ENCODE peak calls at places on chromosomes 1 and 21, in eight cellular contexts. G, P, J, R, B, M, W and F are unnamed samples.

GRCh38 chr1:47191940-47192457 is 2.2 kb upstream of the PDZK1IP1 start:
- DNase-seq in R (peak; percentile 14), M (no peak), B (no peak), J (no peak), G (no peak), P (no peak), W (no peak), F (no peak)

GRCh38 chr21:29265690-29266479 is 32.8 kb upstream of the BACH1 start:
- DNase-seq in P (no peak), R (no peak), M (no peak), W (no peak), B (no peak), G (no peak), J (no peak), F (no peak)

GRCh38 chr1:119276558-119276957 is 92.0 kb upstream of the HAO2 start:
- DNase-seq in J (no peak), M (no peak), P (no peak), B (no peak), G (no peak), W (no peak), R (no peak), F (no peak)

GRCh38 chr1:206890690-206891089 is 6.6 kb upstream of the IL24 start:
- DNase-seq in W (peak; percentile 75), B (peak; percentile 75), P (peak; percentile 59), R (no peak), M (no peak), J (no peak), G (no peak), F (peak; percentile 63)

GRCh38 chr1:231508941-231509340 is 19.5 kb upstream of the TSNAX start:
- DNase-seq in J (no peak), B (no peak), G (no peak), R (no peak), P (no peak), M (no peak), W (no peak), F (no peak)

GRCh38 chr1:56284933-56285332 is 294.4 kb downstream of the PLPP3 start:
- DNase-seq in P (peak; percentile 77), R (peak; percentile 65), J (no peak), M (no peak), G (no peak), W (no peak), B (no peak), F (no peak)

GRCh38 chr1:21544095-21544494 is 34.9 kb downstream of the ALPL start:
- DNase-seq in W (no peak), G (no peak), J (no peak), R (no peak), P (no peak), M (no peak), B (no peak), F (no peak)

GRCh38 chr21:38479641-38480515 is 18.4 kb downstream of the ERG start:
- DNase-seq in R (no peak), P (no peak), J (no peak), M (no peak), W (no peak), B (no peak), G (no peak), F (no peak)

GRCh38 chr1:9736241-9736640 is 84.7 kb downstream of the PIK3CD start:
- DNase-seq in R (peak; percentile 21), B (no peak), M (no peak), W (no peak), J (no peak), P (no peak), G (no peak), F (no peak)

GRCh38 chr1:44587796-44588460 is 86.4 kb downstream of the TMEM53 start:
- DNase-seq in G (no peak), J (no peak), R (no peak), W (no peak), P (no peak), B (no peak), M (no peak), F (no peak)

GRCh38 chr1:65827346-65827745 is 34.7 kb downstream of the PDE4B start:
- DNase-seq in B (no peak), M (no peak), J (no peak), W (no peak), G (no peak), P (no peak), R (no peak), F (no peak)

GRCh38 chr1:212141404-212141803 is 105.9 kb downstream of the DTL start:
- DNase-seq in M (no peak), W (no peak), R (no peak), G (no peak), J (no peak), P (no peak), B (no peak), F (no peak)

GRCh38 chr1:183936791-183937190 is 100.7 kb downstream of the COLGALT2 start:
- DNase-seq in M (no peak), P (no peak), B (no peak), W (no peak), R (no peak), G (no peak), J (no peak), F (no peak)

GRCh38 chr1:175015243-175015642 is 8.0 kb downstream of the MRPS14 start:
- DNase-seq in B (no peak), J (no peak), G (no peak), M (no peak), R (no peak), W (no peak), P (no peak), F (no peak)

GRCh38 chr1:235127774-235128452 is 724 bp downstream of the TOMM20 start:
- DNase-seq in R (no peak), J (no peak), B (no peak), M (no peak), G (no peak), W (no peak), P (no peak), F (no peak)

GRCh38 chr1:17333081-17333480 is 25.1 kb downstream of the PADI4 start:
- DNase-seq in B (no peak), M (no peak), W (no peak), J (no peak), P (no peak), R (no peak), G (no peak), F (no peak)

GRCh38 chr1:100578201-100578600 is 40.3 kb downstream of the GPR88 start:
- DNase-seq in M (no peak), B (no peak), R (no peak), J (no peak), P (no peak), W (no peak), G (no peak), F (no peak)

GRCh38 chr1:11845641-11846335 is 1.8 kb downstream of the NPPA start:
- DNase-seq in R (no peak), G (no peak), W (no peak), J (no peak), M (no peak), P (no peak), B (no peak), F (no peak)

GRCh38 chr1:85623061-85623471 is 42.5 kb downstream of the CCN1 start:
- DNase-seq in J (no peak), R (no peak), P (no peak), W (no peak), G (no peak), B (no peak), M (no peak), F (no peak)

GRCh38 chr1:100989306-100990077 is 36.1 kb downstream of the DPH5 start:
- DNase-seq in R (no peak), B (no peak), W (no peak), M (no peak), G (no peak), P (peak; percentile 61), J (no peak), F (no peak)

GRCh38 chr1:36098650-36099365 is 10.1 kb downstream of the ADPRS start:
- DNase-seq in M (no peak), G (no peak), R (no peak), B (peak; percentile 41), W (no peak), P (no peak), J (peak; percentile 32), F (peak; percentile 69)

GRCh38 chr1:75724472-75725022 is at the start of gene ACADM:
- DNase-seq in M (peak; percentile 72), R (peak; percentile 93), W (peak; percentile 81), G (peak; percentile 90), P (peak; percentile 69), J (peak; percentile 92), B (peak; percentile 91), F (peak; percentile 99)

GRCh38 chr1:81224222-81224621 is 576.5 kb upstream of the ADGRL2 start:
- DNase-seq in J (no peak), G (no peak), R (no peak), M (no peak), P (no peak), W (no peak), B (no peak), F (no peak)

GRCh38 chr1:223844521-223844961 is 1.2 kb downstream of the TP53BP2 start:
- DNase-seq in B (no peak), J (no peak), G (no peak), P (no peak), R (no peak), W (no peak), M (peak; percentile 26), F (no peak)

GRCh38 chr1:40774266-40774998 is 9.2 kb upstream of the KCNQ4 start:
- DNase-seq in G (peak; percentile 53), W (peak; percentile 6), J (peak; percentile 72), R (peak; percentile 77), M (peak; percentile 61), B (no peak), P (no peak), F (peak; percentile 85)

GRCh38 chr1:30856260-30856790 is 52.2 kb downstream of the SDC3 start:
- DNase-seq in B (no peak), G (no peak), R (no peak), W (no peak), P (no peak), M (no peak), J (no peak), F (no peak)

GRCh38 chr1:110065841-110066240 is 4.6 kb downstream of the ALX3 start:
- DNase-seq in M (no peak), P (no peak), G (no peak), W (no peak), R (no peak), B (no peak), J (no peak), F (no peak)

GRCh38 chr21:42570841-42571387 is 57.3 kb downstream of the SLC37A1 start:
- DNase-seq in J (no peak), W (no peak), R (peak; percentile 39), B (peak; percentile 38), P (no peak), M (no peak), G (no peak), F (peak; percentile 32)

GRCh38 chr1:171718216-171718615 is 23.6 kb downstream of the VAMP4 start:
- DNase-seq in B (no peak), G (no peak), M (no peak), R (no peak), J (no peak), W (no peak), P (no peak), F (no peak)

GRCh38 chr1:31497601-31498000 is 78.7 kb upstream of the TINAGL1 start:
- DNase-seq in W (no peak), R (no peak), P (peak; percentile 4), M (no peak), J (no peak), B (no peak), G (no peak), F (no peak)

GRCh38 chr1:27099154-27099903 is 55.6 kb downstream of the SLC9A1 start:
- DNase-seq in J (peak; percentile 82), B (peak; percentile 82), G (peak; percentile 73), P (peak; percentile 68), W (peak; percentile 73), R (peak; percentile 76), M (no peak), F (no peak)

GRCh38 chr21:15000076-15000475 is 64.7 kb downstream of the NRIP1 start:
- DNase-seq in G (no peak), R (no peak), P (no peak), B (no peak), J (no peak), W (no peak), M (no peak), F (no peak)

GRCh38 chr1:83849191-83850061 is 149.5 kb downstream of the TTLL7 start:
- DNase-seq in P (no peak), B (no peak), J (peak; percentile 30), G (no peak), R (no peak), M (no peak), W (no peak), F (no peak)

GRCh38 chr1:22461100-22461499 is 9.4 kb downstream of the ZBTB40 start:
- DNase-seq in B (no peak), M (no peak), P (no peak), W (no peak), J (no peak), R (no peak), G (no peak), F (no peak)